ENCODE peak calls at places on chromosomes 5 and 9, in nine cellular contexts. One of them, this sample, is unnamed.

GRCh38 chr5:104126980-104127379 is 564.4 kb upstream of the NUDT12 start:
- DNase-seq in pancreas: no peak
- DNase-seq in heart right ventricle: no peak
- DNase-seq in thyroid gland: no peak
- DNase-seq in cardiac muscle cell: no peak
- DNase-seq in A549: no peak
- DNase-seq in uterus: no peak
- DNase-seq in suprapubic skin: no peak
- DNase-seq in colonic mucosa: no peak
- DNase-seq in this sample: no peak

GRCh38 chr5:177194278-177194677 is 60.7 kb downstream of the NSD1 start:
- DNase-seq in pancreas: no peak
- DNase-seq in heart right ventricle: no peak
- DNase-seq in thyroid gland: no peak
- DNase-seq in cardiac muscle cell: peak; percentile 38
- DNase-seq in A549: peak; percentile 33
- DNase-seq in uterus: peak; percentile 69
- DNase-seq in suprapubic skin: no peak
- DNase-seq in colonic mucosa: no peak
- DNase-seq in this sample: no peak

GRCh38 chr9:117718085-117718484 is 13.9 kb downstream of the TLR4 start:
- DNase-seq in pancreas: no peak
- DNase-seq in heart right ventricle: no peak
- DNase-seq in thyroid gland: no peak
- DNase-seq in cardiac muscle cell: no peak
- DNase-seq in A549: no peak
- DNase-seq in uterus: no peak
- DNase-seq in suprapubic skin: no peak
- DNase-seq in colonic mucosa: no peak
- DNase-seq in this sample: no peak

GRCh38 chr9:16461231-16461840 is 409.1 kb downstream of the BNC2 start:
- DNase-seq in pancreas: no peak
- DNase-seq in heart right ventricle: no peak
- DNase-seq in thyroid gland: peak; percentile 87
- DNase-seq in cardiac muscle cell: no peak
- DNase-seq in A549: no peak
- DNase-seq in uterus: no peak
- DNase-seq in suprapubic skin: no peak
- DNase-seq in colonic mucosa: no peak
- DNase-seq in this sample: no peak

GRCh38 chr9:127112056-127112455 is 10.4 kb downstream of the ANGPTL2 start:
- DNase-seq in pancreas: no peak
- DNase-seq in heart right ventricle: peak; percentile 51
- DNase-seq in thyroid gland: no peak
- DNase-seq in cardiac muscle cell: no peak
- DNase-seq in A549: no peak
- DNase-seq in uterus: peak; percentile 80
- DNase-seq in suprapubic skin: no peak
- DNase-seq in colonic mucosa: no peak
- DNase-seq in this sample: no peak

GRCh38 chr5:73702951-73703350 is 77.0 kb downstream of the ARHGEF28 start:
- DNase-seq in pancreas: no peak
- DNase-seq in heart right ventricle: no peak
- DNase-seq in thyroid gland: no peak
- DNase-seq in cardiac muscle cell: no peak
- DNase-seq in A549: no peak
- DNase-seq in uterus: no peak
- DNase-seq in suprapubic skin: no peak
- DNase-seq in colonic mucosa: no peak
- DNase-seq in this sample: no peak

GRCh38 chr5:157387683-157388093 is 72.3 kb upstream of the NIPAL4 start:
- DNase-seq in pancreas: no peak
- DNase-seq in heart right ventricle: no peak
- DNase-seq in thyroid gland: peak; percentile 25
- DNase-seq in cardiac muscle cell: peak; percentile 42
- DNase-seq in A549: peak; percentile 40
- DNase-seq in uterus: peak; percentile 78
- DNase-seq in suprapubic skin: no peak
- DNase-seq in colonic mucosa: no peak
- DNase-seq in this sample: no peak

GRCh38 chr5:109704255-109704952 is 14.7 kb downstream of the MAN2A1 start:
- DNase-seq in pancreas: no peak
- DNase-seq in heart right ventricle: no peak
- DNase-seq in thyroid gland: no peak
- DNase-seq in cardiac muscle cell: no peak
- DNase-seq in A549: no peak
- DNase-seq in uterus: no peak
- DNase-seq in suprapubic skin: no peak
- DNase-seq in colonic mucosa: no peak
- DNase-seq in this sample: no peak

GRCh38 chr5:36205329-36205728 is 36.4 kb downstream of the NADK2 start:
- DNase-seq in pancreas: no peak
- DNase-seq in heart right ventricle: no peak
- DNase-seq in thyroid gland: no peak
- DNase-seq in cardiac muscle cell: no peak
- DNase-seq in A549: no peak
- DNase-seq in uterus: no peak
- DNase-seq in suprapubic skin: no peak
- DNase-seq in colonic mucosa: no peak
- DNase-seq in this sample: no peak

GRCh38 chr5:36199620-36200019 is 42.1 kb downstream of the NADK2 start:
- DNase-seq in pancreas: no peak
- DNase-seq in heart right ventricle: no peak
- DNase-seq in thyroid gland: no peak
- DNase-seq in cardiac muscle cell: no peak
- DNase-seq in A549: no peak
- DNase-seq in uterus: no peak
- DNase-seq in suprapubic skin: no peak
- DNase-seq in colonic mucosa: no peak
- DNase-seq in this sample: no peak

GRCh38 chr5:36200513-36200912 is 41.2 kb downstream of the NADK2 start:
- DNase-seq in pancreas: no peak
- DNase-seq in heart right ventricle: no peak
- DNase-seq in thyroid gland: no peak
- DNase-seq in cardiac muscle cell: no peak
- DNase-seq in A549: no peak
- DNase-seq in uterus: no peak
- DNase-seq in suprapubic skin: no peak
- DNase-seq in colonic mucosa: no peak
- DNase-seq in this sample: no peak

GRCh38 chr5:36198281-36198680 is 43.4 kb downstream of the NADK2 start:
- DNase-seq in pancreas: no peak
- DNase-seq in heart right ventricle: no peak
- DNase-seq in thyroid gland: no peak
- DNase-seq in cardiac muscle cell: no peak
- DNase-seq in A549: no peak
- DNase-seq in uterus: no peak
- DNase-seq in suprapubic skin: no peak
- DNase-seq in colonic mucosa: no peak
- DNase-seq in this sample: no peak

DNA sequence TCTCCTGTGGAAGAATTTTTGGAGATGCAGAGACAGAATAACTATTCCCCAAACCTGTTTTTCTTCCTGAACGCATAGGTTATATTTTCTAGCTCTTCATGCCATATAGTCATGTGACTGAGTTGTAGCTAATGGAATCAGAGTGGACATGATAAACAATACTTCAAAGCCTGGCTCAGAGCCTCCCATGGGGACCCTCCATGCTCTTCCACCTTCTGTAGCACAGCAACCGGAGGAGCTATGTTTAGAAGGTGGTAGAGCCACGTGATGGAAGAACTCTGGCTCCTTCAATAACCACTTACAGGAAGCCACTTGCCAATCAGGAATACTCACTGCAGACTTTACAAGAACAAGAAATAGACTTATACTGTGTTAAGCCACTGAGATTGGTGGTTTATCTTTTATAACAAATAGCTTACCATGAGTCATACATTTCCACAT is 39.2 kb downstream of the NADK2 start:
- DNase-seq in pancreas: no peak
- DNase-seq in heart right ventricle: no peak
- DNase-seq in thyroid gland: peak; percentile 7
- DNase-seq in cardiac muscle cell: peak; percentile 49
- DNase-seq in A549: no peak
- DNase-seq in uterus: no peak
- DNase-seq in suprapubic skin: no peak
- DNase-seq in colonic mucosa: no peak
- DNase-seq in this sample: no peak
- H3K4me3 ChIP-seq in pancreas: no peak overlapping the region
- H3K4me3 ChIP-seq in heart right ventricle: no peak overlapping the region
- H3K4me3 ChIP-seq in thyroid gland: no peak overlapping the region
- H3K4me3 ChIP-seq in cardiac muscle cell: no peak overlapping the region
- H3K4me3 ChIP-seq in A549: no peak overlapping the region
- H3K4me3 ChIP-seq in uterus: no peak overlapping the region
- H3K4me3 ChIP-seq in suprapubic skin: no peak overlapping the region
- H3K4me3 ChIP-seq in colonic mucosa: no peak overlapping the region
- H3K4me3 ChIP-seq in this sample: no peak overlapping the region

GRCh38 chr5:35659556-35659955 is 41.9 kb downstream of the SPEF2 start:
- DNase-seq in pancreas: no peak
- DNase-seq in heart right ventricle: no peak
- DNase-seq in thyroid gland: no peak
- DNase-seq in cardiac muscle cell: no peak
- DNase-seq in A549: no peak
- DNase-seq in uterus: no peak
- DNase-seq in suprapubic skin: no peak
- DNase-seq in colonic mucosa: no peak
- DNase-seq in this sample: no peak
- H3K4me1 ChIP-seq in pancreas: peaks cover 5% of the 10 kb centered on the region
- H3K4me1 ChIP-seq in heart right ventricle: no peaks in the 10 kb centered on the region
- H3K4me1 ChIP-seq in thyroid gland: no peaks in the 10 kb centered on the region
- H3K4me1 ChIP-seq in cardiac muscle cell: no peaks in the 10 kb centered on the region
- H3K4me1 ChIP-seq in A549: no peaks in the 10 kb centered on the region
- H3K4me1 ChIP-seq in uterus: no peaks in the 10 kb centered on the region
- H3K4me1 ChIP-seq in suprapubic skin: no peaks in the 10 kb centered on the region
- H3K4me1 ChIP-seq in colonic mucosa: no peaks in the 10 kb centered on the region
- H3K4me1 ChIP-seq in this sample: no peaks in the 10 kb centered on the region

GRCh38 chr5:33941090-33941489 is 4.9 kb downstream of the RXFP3 start:
- DNase-seq in pancreas: no peak
- DNase-seq in heart right ventricle: no peak
- DNase-seq in thyroid gland: no peak
- DNase-seq in cardiac muscle cell: no peak
- DNase-seq in A549: no peak
- DNase-seq in uterus: no peak
- DNase-seq in suprapubic skin: no peak
- DNase-seq in colonic mucosa: no peak
- DNase-seq in this sample: no peak
- TF ChIP-seq CTCF in pancreas: no peak
- TF ChIP-seq CTCF in heart right ventricle: no peak
- TF ChIP-seq CTCF in thyroid gland: no peak
- TF ChIP-seq CTCF in cardiac muscle cell: no peak
- TF ChIP-seq CTCF in A549: no peak
- TF ChIP-seq CTCF in uterus: no peak
- TF ChIP-seq CTCF in suprapubic skin: no peak
- TF ChIP-seq CTCF in colonic mucosa: no peak
- TF ChIP-seq CTCF in this sample: no peak

DNA sequence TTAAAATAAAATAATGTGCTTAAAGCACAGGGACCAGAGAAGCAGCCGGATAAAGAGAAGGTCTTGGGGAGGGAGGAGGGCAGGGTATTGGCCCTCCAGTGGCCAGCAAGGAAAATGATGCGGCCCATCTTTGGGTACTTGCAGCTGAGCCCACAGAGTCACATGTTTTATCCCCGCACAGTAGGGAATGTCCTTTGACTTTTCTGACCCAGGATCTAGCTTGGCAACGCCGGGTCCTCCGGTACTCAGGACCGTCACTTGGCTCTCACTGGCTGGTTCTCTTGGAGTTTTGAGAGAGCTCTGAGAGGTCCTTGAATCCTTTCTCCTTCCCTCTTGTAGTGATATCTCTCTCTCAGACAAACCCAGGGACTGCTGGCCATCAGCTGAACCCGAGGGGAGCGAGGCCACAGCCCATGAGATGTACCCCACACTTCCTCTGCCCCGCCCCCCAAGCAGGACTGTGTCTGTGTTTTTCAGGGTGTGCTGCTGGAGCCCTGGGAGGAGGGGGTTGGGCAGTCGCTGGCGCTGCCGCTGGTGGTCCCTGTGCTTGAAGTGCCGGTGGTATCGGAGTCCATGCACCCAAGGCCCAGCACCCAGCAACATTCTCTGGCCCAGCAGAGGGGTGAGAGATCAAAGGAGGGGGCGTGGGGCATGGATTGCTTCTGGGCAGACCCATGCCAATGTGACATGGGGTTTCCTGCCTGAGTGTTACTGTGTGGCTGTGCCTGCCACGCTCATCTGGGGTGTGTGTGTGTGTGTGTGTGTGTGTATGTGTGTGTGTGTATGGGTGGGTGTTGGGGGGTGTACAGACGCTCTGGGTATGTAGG is 35.5 kb upstream of the HSPA9 start:
- DNase-seq in pancreas: no peak
- DNase-seq in heart right ventricle: no peak
- DNase-seq in thyroid gland: peak; percentile 72
- DNase-seq in cardiac muscle cell: peak; percentile 29
- DNase-seq in A549: peak; percentile 26
- DNase-seq in uterus: peak; percentile 19
- DNase-seq in suprapubic skin: peak; percentile 64
- DNase-seq in colonic mucosa: no peak
- DNase-seq in this sample: no peak
- H3K4me3 ChIP-seq in pancreas: no peak overlapping the region
- H3K4me3 ChIP-seq in heart right ventricle: peak overlapping the region; percentile 43
- H3K4me3 ChIP-seq in thyroid gland: no peak overlapping the region
- H3K4me3 ChIP-seq in cardiac muscle cell: peak overlapping the region; percentile 32
- H3K4me3 ChIP-seq in A549: no peak overlapping the region
- H3K4me3 ChIP-seq in uterus: no peak overlapping the region
- H3K4me3 ChIP-seq in suprapubic skin: peak overlapping the region; percentile 37
- H3K4me3 ChIP-seq in colonic mucosa: peak overlapping the region; percentile 7
- H3K4me3 ChIP-seq in this sample: no peak overlapping the region

This sample was measured in lung.